ENCODE peak calls at places on chromosomes 6 and 20, in ten cellular contexts. G, N, E, S, R, K, C, W, Y and J are unnamed samples.
A peak's percentile ranks its signal among the peaks of the same experiment; 100 is the strongest.

GRCh38 chr20:40633123-40633850 is 55.7 kb downstream of the MAFB start:
- DNase-seq in G (no peak), N (no peak), E (no peak), S (no peak), R (no peak), K (no peak), C (no peak), W (no peak), Y (peak; percentile 40), J (no peak)

GRCh38 chr20:10565191-10565921 is 108.4 kb downstream of the JAG1 start:
- DNase-seq in G (peak; percentile 97), N (peak; percentile 63), E (no peak), S (peak; percentile 90), R (peak; percentile 63), K (no peak), C (peak; percentile 24), W (peak; percentile 88), Y (no peak), J (peak; percentile 66)

GRCh38 chr20:7695622-7696021 is 244.6 kb downstream of the HAO1 start:
- DNase-seq in G (peak; percentile 17), N (no peak), E (no peak), S (no peak), R (peak; percentile 17), K (no peak), C (no peak), W (peak; percentile 58), Y (no peak), J (no peak)

GRCh38 chr6:145151624-145152023 is 583.7 kb downstream of the EPM2A start:
- DNase-seq in G (peak; percentile 15), N (no peak), E (no peak), S (no peak), R (no peak), K (no peak), C (no peak), W (no peak), Y (no peak), J (peak; percentile 25)

GRCh38 chr20:49948178-49948577 is 12.0 kb downstream of the RNF114 start:
- DNase-seq in G (no peak), N (no peak), E (no peak), S (no peak), R (no peak), K (no peak), C (no peak), W (no peak), Y (no peak), J (no peak)

GRCh38 chr6:21111399-21111725 is 482.2 kb upstream of the SOX4 start:
- DNase-seq in G (no peak), N (peak; percentile 22), E (no peak), S (no peak), R (no peak), K (no peak), C (no peak), W (peak; percentile 22), Y (no peak), J (peak; percentile 20)

GRCh38 chr20:53927990-53928389 is 142.4 kb downstream of the BCAS1 start:
- DNase-seq in G (no peak), N (no peak), E (no peak), S (no peak), R (no peak), K (no peak), C (no peak), W (no peak), Y (no peak), J (no peak)

GRCh38 chr20:1465470-1466210 is 1.0 kb downstream of the NSFL1C start:
- DNase-seq in G (peak; percentile 13), N (no peak), E (no peak), S (no peak), R (no peak), K (no peak), C (no peak), W (no peak), Y (no peak), J (peak; percentile 55)

GRCh38 chr6:30768634-30769087 is 24.3 kb upstream of the IER3 start:
- DNase-seq in G (no peak), N (no peak), E (no peak), S (no peak), R (no peak), K (no peak), C (no peak), W (no peak), Y (no peak), J (no peak)

GRCh38 chr6:143700684-143701342 is 23.0 kb downstream of the PHACTR2 start:
- DNase-seq in G (peak; percentile 63), N (no peak), E (no peak), S (peak; percentile 86), R (peak; percentile 23), K (no peak), C (no peak), W (peak; percentile 75), Y (no peak), J (no peak)

GRCh38 chr20:11783102-11783861 is 134.4 kb upstream of the BTBD3 start:
- DNase-seq in G (no peak), N (no peak), E (no peak), S (no peak), R (no peak), K (no peak), C (no peak), W (no peak), Y (no peak), J (no peak)

GRCh38 chr6:44388135-44388487 is 605 bp downstream of the CDC5L start:
- DNase-seq in G (no peak), N (no peak), E (no peak), S (no peak), R (no peak), K (no peak), C (peak; percentile 63), W (no peak), Y (no peak), J (no peak)

GRCh38 chr6:161227004-161227950 is 46.6 kb downstream of the AGPAT4 start:
- DNase-seq in G (no peak), N (no peak), E (no peak), S (peak; percentile 45), R (no peak), K (no peak), C (no peak), W (no peak), Y (no peak), J (no peak)

GRCh38 chr6:75098709-75099108 is 107.1 kb downstream of the COL12A1 start:
- DNase-seq in G (peak; percentile 96), N (peak; percentile 44), E (no peak), S (peak; percentile 98), R (peak; percentile 89), K (peak; percentile 28), C (peak; percentile 56), W (peak; percentile 97), Y (peak; percentile 86), J (peak; percentile 88)

GRCh38 chr6:47483853-47484546 is 6.4 kb downstream of the CD2AP start:
- DNase-seq in G (no peak), N (no peak), E (no peak), S (peak; percentile 7), R (peak; percentile 46), K (no peak), C (no peak), W (peak; percentile 73), Y (no peak), J (peak; percentile 63)

GRCh38 chr20:48486065-48486464 is 341.7 kb downstream of the PREX1 start:
- DNase-seq in G (no peak), N (no peak), E (no peak), S (no peak), R (no peak), K (no peak), C (no peak), W (no peak), Y (no peak), J (no peak)

GRCh38 chr6:14944593-14944992 is 301.3 kb upstream of the JARID2 start:
- DNase-seq in G (no peak), N (no peak), E (no peak), S (no peak), R (no peak), K (no peak), C (no peak), W (peak; percentile 36), Y (no peak), J (peak; percentile 48)

GRCh38 chr6:14948586-14949245 is 297.2 kb upstream of the JARID2 start:
- DNase-seq in G (no peak), N (no peak), E (no peak), S (no peak), R (no peak), K (no peak), C (no peak), W (no peak), Y (no peak), J (no peak)

GRCh38 chr6:14945461-14946210 is 300.2 kb upstream of the JARID2 start:
- DNase-seq in G (no peak), N (no peak), E (no peak), S (no peak), R (no peak), K (no peak), C (no peak), W (no peak), Y (no peak), J (no peak)

GRCh38 chr6:14943116-14943515 is 302.8 kb upstream of the JARID2 start:
- DNase-seq in G (no peak), N (no peak), E (no peak), S (no peak), R (no peak), K (no peak), C (no peak), W (no peak), Y (no peak), J (no peak)
- TF ChIP-seq CTCF in G (no peak), N (no peak), E (no peak), S (no peak), R (no peak), K (no peak), C (no peak), W (no peak), Y (no peak), J (no peak)

GRCh38 chr20:45964024-45964423 is 8.0 kb downstream of the ZNF335 start:
- DNase-seq in G (no peak), N (no peak), E (no peak), S (no peak), R (no peak), K (no peak), C (no peak), W (no peak), Y (no peak), J (no peak)
- TF ChIP-seq CTCF in G (no peak), N (no peak), E (no peak), S (no peak), R (no peak), K (no peak), C (no peak), W (no peak), Y (no peak), J (no peak)

GRCh38 chr6:111032493-111033140 is 50.8 kb downstream of the RPF2 start:
- DNase-seq in G (peak; percentile 31), N (no peak), E (no peak), S (peak; percentile 53), R (no peak), K (no peak), C (no peak), W (no peak), Y (no peak), J (no peak)
- TF ChIP-seq CTCF in G (peak; percentile 8), N (no peak), E (no peak), S (peak; percentile 4), R (peak; percentile 13), K (no peak), C (no peak), W (no peak), Y (no peak), J (no peak)

DNA sequence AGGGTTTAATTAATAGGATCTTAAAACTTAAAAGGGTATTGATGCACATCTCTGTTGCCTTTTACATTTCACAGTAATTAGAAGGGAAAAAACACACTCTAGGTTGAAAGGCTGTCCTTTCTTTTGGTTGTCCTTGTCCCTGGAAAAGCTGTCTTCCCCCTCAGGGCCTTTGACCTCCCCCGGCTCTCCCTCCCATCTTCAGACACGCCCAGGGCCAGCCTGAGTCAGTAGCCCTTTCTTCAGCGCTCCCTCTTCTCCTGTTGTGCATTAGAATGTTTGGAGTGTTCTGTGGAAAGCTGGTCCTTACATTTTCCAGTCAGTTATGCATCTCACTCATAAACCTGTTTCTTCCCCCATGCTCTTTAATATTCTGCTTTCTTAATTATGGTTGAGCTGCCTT is 157.0 kb downstream of the MTHFD1L start:
- DNase-seq in G (no peak), N (no peak), E (peak; percentile 40), S (no peak), R (no peak), K (no peak), C (no peak), W (no peak), Y (no peak), J (peak; percentile 14)
- TF ChIP-seq CTCF in G (no peak), N (no peak), E (no peak), S (no peak), R (no peak), K (no peak), C (no peak), W (no peak), Y (no peak), J (no peak)